ENCODE peak calls at places on chromosomes 11 and 22, in six cellular contexts. I is MM.1S; U is body of pancreas; B is CD8-positive, alpha-beta T cell; Y is cardiac muscle cell; F is DND-41. K is an unnamed sample.
A peak's percentile ranks its signal among the peaks of the same experiment; 100 is the strongest.

GRCh38 chr22:49969751-49970527 is 9.4 kb downstream of the PIM3 start:
- DNase-seq in I (peak; percentile 4), U (peak; percentile 13), B (no peak), Y (no peak), F (no peak), K (no peak)

GRCh38 chr22:27386186-27386585 is 415.4 kb downstream of the MN1 start:
- DNase-seq in I (no peak), U (no peak), B (no peak), Y (no peak), F (no peak), K (no peak)

GRCh38 chr11:89175796-89176195 is 1.9 kb upstream of the TYR start:
- DNase-seq in I (no peak), U (no peak), B (no peak), Y (peak; percentile 36), F (no peak), K (no peak)

GRCh38 chr11:11486002-11486401 is 133.0 kb upstream of the CSNK2A3 start:
- DNase-seq in I (no peak), U (peak; percentile 28), B (no peak), Y (no peak), F (no peak), K (no peak)

GRCh38 chr22:30902496-30903357 is 65.8 kb downstream of the MORC2 start:
- DNase-seq in I (peak; percentile 27), U (no peak), B (no peak), Y (peak; percentile 31), F (no peak), K (no peak)

GRCh38 chr11:19725379-19726079 is 12.9 kb downstream of the NAV2 start:
- DNase-seq in I (no peak), U (peak; percentile 36), B (no peak), Y (no peak), F (no peak), K (no peak)

GRCh38 chr11:124754710-124755109 is 2.7 kb upstream of the VSIG2 start:
- DNase-seq in I (no peak), U (no peak), B (no peak), Y (no peak), F (no peak), K (no peak)

GRCh38 chr11:83070878-83071640 is 638 bp downstream of the RAB30 start:
- DNase-seq in I (no peak), U (peak; percentile 52), B (peak; percentile 30), Y (peak; percentile 30), F (no peak), K (no peak)

GRCh38 chr11:64757549-64758329 is 2.0 kb downstream of the PYGM start:
- DNase-seq in I (no peak), U (no peak), B (no peak), Y (no peak), F (no peak), K (no peak)

GRCh38 chr11:9550209-9550628 is 23.3 kb upstream of the WEE1 start:
- DNase-seq in I (no peak), U (no peak), B (no peak), Y (no peak), F (no peak), K (no peak)

GRCh38 chr11:1121343-1122331 is 36.1 kb upstream of the MUC5AC start:
- DNase-seq in I (no peak), U (no peak), B (no peak), Y (no peak), F (no peak), K (no peak)

GRCh38 chr11:12279672-12280108 is 97.7 kb upstream of the PARVA start:
- DNase-seq in I (no peak), U (no peak), B (no peak), Y (no peak), F (no peak), K (no peak)

GRCh38 chr22:26632422-26633155 is 10.8 kb downstream of the CRYBA4 start:
- DNase-seq in I (no peak), U (no peak), B (no peak), Y (peak; percentile 47), F (no peak), K (no peak)

DNA sequence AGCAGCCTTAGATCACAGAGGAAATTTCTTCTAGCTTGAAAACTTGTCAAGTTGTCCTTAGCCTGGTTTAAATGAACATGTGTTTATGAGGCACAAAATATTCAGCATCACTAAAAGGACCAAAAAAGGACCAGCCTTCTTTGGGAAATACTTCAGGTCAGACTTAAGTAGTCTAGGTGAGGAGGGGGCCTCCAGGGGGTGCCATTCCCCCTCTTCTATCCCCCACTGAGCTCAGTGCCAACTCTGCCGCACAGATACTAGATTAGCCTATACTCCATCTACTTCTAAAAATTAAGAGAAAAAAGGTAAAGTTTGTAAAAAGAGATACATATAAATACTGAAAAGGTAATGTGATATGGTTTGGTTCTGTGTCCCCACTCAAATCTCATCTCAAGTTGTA is 20.6 kb downstream of the CLTCL1 start:
- DNase-seq in I (no peak), U (no peak), B (no peak), Y (no peak), F (no peak), K (no peak)
- TF ChIP-seq CTCF in I (no peak), U (no peak), B (no peak), Y (no peak), F (peak; percentile 24), K (no peak)

GRCh38 chr11:75779960-75780359 is 11.4 kb downstream of the DGAT2 start:
- DNase-seq in I (no peak), U (no peak), B (no peak), Y (no peak), F (no peak), K (no peak)
- H3K27ac ChIP-seq in I (no peak overlapping the region), U (no peak overlapping the region), B (no peak overlapping the region), Y (no peak overlapping the region), F (no peak overlapping the region), K (no peak overlapping the region)

DNA sequence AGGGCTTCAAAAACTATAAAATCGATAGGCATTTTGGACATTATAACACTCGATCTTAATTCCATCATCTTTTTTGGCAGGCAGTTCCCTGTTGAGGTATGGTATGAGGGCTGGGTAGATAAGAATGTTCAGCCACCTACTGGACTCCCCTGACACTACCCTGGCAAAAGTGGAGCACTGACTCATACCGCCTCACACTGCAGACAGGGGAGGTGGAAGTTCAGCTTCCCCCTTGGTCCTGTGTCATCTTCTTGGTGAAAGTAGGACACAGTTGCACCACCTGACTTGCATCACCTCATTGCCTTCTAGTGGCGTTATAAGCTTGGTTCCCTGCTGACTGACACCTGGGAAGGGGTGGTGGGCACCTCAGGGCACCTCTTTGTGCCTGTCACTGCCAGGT is 30.4 kb downstream of the PAAF1 start:
- DNase-seq in I (no peak), U (no peak), B (no peak), Y (peak; percentile 21), F (no peak), K (no peak)
- TF ChIP-seq CTCF in I (no peak), U (no peak), B (no peak), Y (peak; percentile 4), F (no peak), K (no peak)

GRCh38 chr11:73275381-73275750 is 3.2 kb downstream of the P2RY6 start:
- DNase-seq in I (no peak), U (no peak), B (no peak), Y (no peak), F (no peak), K (no peak)
- H3K27ac ChIP-seq in I (no peak overlapping the region), U (no peak overlapping the region), B (no peak overlapping the region), Y (no peak overlapping the region), F (no peak overlapping the region), K (no peak overlapping the region)

GRCh38 chr22:43476341-43476740 is 64.5 kb downstream of the MPPED1 start:
- DNase-seq in I (no peak), U (no peak), B (no peak), Y (no peak), F (no peak), K (no peak)

GRCh38 chr22:43476751-43477150 is 64.9 kb downstream of the MPPED1 start:
- DNase-seq in I (no peak), U (no peak), B (no peak), Y (no peak), F (no peak), K (no peak)

GRCh38 chr22:43478621-43479285 is 66.9 kb downstream of the MPPED1 start:
- DNase-seq in I (no peak), U (no peak), B (no peak), Y (no peak), F (no peak), K (no peak)

GRCh38 chr22:43477966-43478365 is 66.2 kb downstream of the MPPED1 start:
- DNase-seq in I (no peak), U (no peak), B (no peak), Y (no peak), F (no peak), K (no peak)

GRCh38 chr22:43477151-43477725 is 65.4 kb downstream of the MPPED1 start:
- DNase-seq in I (no peak), U (no peak), B (no peak), Y (no peak), F (no peak), K (no peak)
- TF ChIP-seq CTCF in I (no peak), U (no peak), B (no peak), Y (no peak), F (no peak), K (no peak)

GRCh38 chr11:47435687-47436086 is 9.4 kb upstream of the PSMC3 start:
- DNase-seq in I (no peak), U (no peak), B (no peak), Y (no peak), F (no peak), K (no peak)

GRCh38 chr11:47437746-47438418 is 11.1 kb downstream of the RAPSN start:
- DNase-seq in I (no peak), U (peak; percentile 73), B (no peak), Y (no peak), F (no peak), K (no peak)

GRCh38 chr11:47437218-47437745 is 11.0 kb upstream of the PSMC3 start:
- DNase-seq in I (no peak), U (no peak), B (no peak), Y (no peak), F (no peak), K (no peak)

GRCh38 chr11:47438721-47439120 is 10.2 kb downstream of the RAPSN start:
- DNase-seq in I (no peak), U (no peak), B (no peak), Y (no peak), F (no peak), K (no peak)

DNA sequence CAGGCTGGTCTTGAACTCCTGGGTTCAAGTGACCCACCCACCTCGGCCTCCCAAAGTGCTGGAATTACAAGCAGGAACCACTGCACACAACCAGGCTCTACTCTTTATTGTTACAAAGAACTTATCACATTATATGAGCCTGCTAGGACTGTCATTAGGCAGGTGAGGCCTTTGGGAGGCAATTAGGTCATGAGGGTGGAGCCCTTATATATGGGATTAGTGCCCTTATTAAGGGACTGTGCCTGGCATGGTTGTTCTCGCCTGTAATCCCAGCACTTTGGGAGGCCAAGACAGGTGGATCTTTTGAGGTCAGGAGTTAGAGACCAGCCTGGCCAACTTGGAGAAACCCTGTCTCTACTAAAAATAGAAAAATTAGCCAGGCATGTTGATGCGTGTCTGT is 10.5 kb upstream of the PSMC3 start:
- DNase-seq in I (no peak), U (no peak), B (no peak), Y (no peak), F (no peak), K (no peak)
- H3K27ac ChIP-seq in I (no peak overlapping the region), U (no peak overlapping the region), B (no peak overlapping the region), Y (no peak overlapping the region), F (no peak overlapping the region), K (no peak overlapping the region)

GRCh38 chr11:68632802-68633201 is 51.5 kb upstream of the GAL start:
- DNase-seq in I (peak; percentile 67), U (peak; percentile 52), B (peak; percentile 43), Y (peak; percentile 82), F (peak; percentile 62), K (peak; percentile 26)
- TF ChIP-seq CTCF in I (peak; percentile 67), U (no peak), B (peak; percentile 17), Y (peak; percentile 72), F (peak; percentile 70), K (peak; percentile 25)

K was measured in CD4-positive, alpha-beta T cell.